ENCODE peak calls at places on chromosomes 2 and 18, in eight cellular contexts. One of them, this sample, is unnamed.
A peak's percentile ranks its signal among the peaks of the same experiment; 100 is the strongest.

GRCh38 chr18:70376914-70377258 is 88.0 kb downstream of the SOCS6 start:
- DNase-seq in A549: peak; percentile 96
- DNase-seq in tibial nerve: no peak
- DNase-seq in neural crest cell: no peak
- DNase-seq in endothelial cell: no peak
- DNase-seq in CD4-positive, alpha-beta T cell: no peak
- DNase-seq in epithelial cell of esophagus: no peak
- DNase-seq in HFFc6: no peak
- DNase-seq in this sample: no peak

GRCh38 chr2:170972508-170973224 is 43.6 kb downstream of the GORASP2 start:
- DNase-seq in neural crest cell: no peak
- DNase-seq in CD4-positive, alpha-beta T cell: no peak
- DNase-seq in HFFc6: peak; percentile 15
- DNase-seq in A549: no peak
- DNase-seq in endothelial cell: no peak
- DNase-seq in epithelial cell of esophagus: no peak
- DNase-seq in tibial nerve: no peak
- DNase-seq in this sample: no peak

GRCh38 chr2:224793961-224794360 is 77.8 kb upstream of the CCDC195 start:
- DNase-seq in neural crest cell: no peak
- DNase-seq in A549: no peak
- DNase-seq in HFFc6: peak; percentile 25
- DNase-seq in endothelial cell: no peak
- DNase-seq in epithelial cell of esophagus: no peak
- DNase-seq in CD4-positive, alpha-beta T cell: no peak
- DNase-seq in tibial nerve: peak; percentile 60
- DNase-seq in this sample: no peak

GRCh38 chr2:128271186-128271890 is 47.3 kb downstream of the HS6ST1 start:
- DNase-seq in endothelial cell: no peak
- DNase-seq in CD4-positive, alpha-beta T cell: no peak
- DNase-seq in A549: no peak
- DNase-seq in epithelial cell of esophagus: no peak
- DNase-seq in neural crest cell: no peak
- DNase-seq in tibial nerve: no peak
- DNase-seq in HFFc6: no peak
- DNase-seq in this sample: no peak

GRCh38 chr18:13381907-13382682 is 163.5 kb downstream of the LDLRAD4 start:
- DNase-seq in neural crest cell: no peak
- DNase-seq in epithelial cell of esophagus: no peak
- DNase-seq in HFFc6: no peak
- DNase-seq in endothelial cell: peak; percentile 23
- DNase-seq in tibial nerve: peak; percentile 55
- DNase-seq in CD4-positive, alpha-beta T cell: peak; percentile 58
- DNase-seq in A549: peak; percentile 4
- DNase-seq in this sample: no peak

GRCh38 chr18:55509631-55510372 is 78.2 kb downstream of the TCF4 start:
- DNase-seq in A549: no peak
- DNase-seq in epithelial cell of esophagus: peak; percentile 66
- DNase-seq in tibial nerve: no peak
- DNase-seq in neural crest cell: no peak
- DNase-seq in CD4-positive, alpha-beta T cell: no peak
- DNase-seq in endothelial cell: no peak
- DNase-seq in HFFc6: peak; percentile 88
- DNase-seq in this sample: no peak

GRCh38 chr2:40343904-40344303 is 108.0 kb downstream of the SLC8A1 start:
- DNase-seq in CD4-positive, alpha-beta T cell: no peak
- DNase-seq in A549: peak; percentile 13
- DNase-seq in endothelial cell: no peak
- DNase-seq in neural crest cell: no peak
- DNase-seq in tibial nerve: no peak
- DNase-seq in HFFc6: peak; percentile 70
- DNase-seq in epithelial cell of esophagus: peak; percentile 29
- DNase-seq in this sample: no peak

GRCh38 chr2:236644067-236644466 is 74.4 kb downstream of the ACKR3 start:
- DNase-seq in HFFc6: no peak
- DNase-seq in epithelial cell of esophagus: no peak
- DNase-seq in A549: no peak
- DNase-seq in neural crest cell: no peak
- DNase-seq in endothelial cell: no peak
- DNase-seq in tibial nerve: no peak
- DNase-seq in CD4-positive, alpha-beta T cell: no peak
- DNase-seq in this sample: peak; percentile 14

GRCh38 chr18:48949606-48950535 is 894 bp downstream of the SMAD7 start:
- DNase-seq in neural crest cell: peak; percentile 29
- DNase-seq in HFFc6: no peak
- DNase-seq in A549: peak; percentile 62
- DNase-seq in tibial nerve: no peak
- DNase-seq in endothelial cell: peak; percentile 55
- DNase-seq in CD4-positive, alpha-beta T cell: no peak
- DNase-seq in epithelial cell of esophagus: peak; percentile 62
- DNase-seq in this sample: no peak

GRCh38 chr2:233766416-233766815 is 6.3 kb downstream of the UGT1A1 start:
- DNase-seq in A549: no peak
- DNase-seq in epithelial cell of esophagus: no peak
- DNase-seq in HFFc6: no peak
- DNase-seq in endothelial cell: no peak
- DNase-seq in tibial nerve: no peak
- DNase-seq in CD4-positive, alpha-beta T cell: no peak
- DNase-seq in neural crest cell: no peak
- DNase-seq in this sample: no peak

GRCh38 chr18:77059294-77059916 is 73.2 kb downstream of the MBP start:
- DNase-seq in tibial nerve: peak; percentile 67
- DNase-seq in HFFc6: peak; percentile 61
- DNase-seq in A549: peak; percentile 80
- DNase-seq in endothelial cell: peak; percentile 59
- DNase-seq in CD4-positive, alpha-beta T cell: no peak
- DNase-seq in epithelial cell of esophagus: peak; percentile 73
- DNase-seq in neural crest cell: peak; percentile 50
- DNase-seq in this sample: no peak

GRCh38 chr18:45119888-45120287 is 439.2 kb downstream of the SETBP1 start:
- DNase-seq in tibial nerve: no peak
- DNase-seq in HFFc6: no peak
- DNase-seq in epithelial cell of esophagus: no peak
- DNase-seq in neural crest cell: no peak
- DNase-seq in endothelial cell: no peak
- DNase-seq in A549: no peak
- DNase-seq in CD4-positive, alpha-beta T cell: no peak
- DNase-seq in this sample: no peak

GRCh38 chr2:73117441-73117840 is 4.7 kb upstream of the RAB11FIP5 start:
- DNase-seq in neural crest cell: no peak
- DNase-seq in endothelial cell: no peak
- DNase-seq in HFFc6: peak; percentile 51
- DNase-seq in epithelial cell of esophagus: no peak
- DNase-seq in tibial nerve: no peak
- DNase-seq in A549: no peak
- DNase-seq in CD4-positive, alpha-beta T cell: no peak
- DNase-seq in this sample: no peak

GRCh38 chr2:64661770-64662169 is 8.1 kb upstream of the SERTAD2 start:
- DNase-seq in neural crest cell: no peak
- DNase-seq in CD4-positive, alpha-beta T cell: no peak
- DNase-seq in tibial nerve: no peak
- DNase-seq in A549: no peak
- DNase-seq in HFFc6: no peak
- DNase-seq in epithelial cell of esophagus: peak; percentile 40
- DNase-seq in endothelial cell: no peak
- DNase-seq in this sample: no peak
- TF ChIP-seq CTCF in neural crest cell: no peak
- TF ChIP-seq CTCF in CD4-positive, alpha-beta T cell: no peak
- TF ChIP-seq CTCF in tibial nerve: no peak
- TF ChIP-seq CTCF in A549: no peak
- TF ChIP-seq CTCF in HFFc6: peak; percentile 9
- TF ChIP-seq CTCF in epithelial cell of esophagus: no peak
- TF ChIP-seq CTCF in endothelial cell: no peak
- TF ChIP-seq CTCF in this sample: no peak

DNA sequence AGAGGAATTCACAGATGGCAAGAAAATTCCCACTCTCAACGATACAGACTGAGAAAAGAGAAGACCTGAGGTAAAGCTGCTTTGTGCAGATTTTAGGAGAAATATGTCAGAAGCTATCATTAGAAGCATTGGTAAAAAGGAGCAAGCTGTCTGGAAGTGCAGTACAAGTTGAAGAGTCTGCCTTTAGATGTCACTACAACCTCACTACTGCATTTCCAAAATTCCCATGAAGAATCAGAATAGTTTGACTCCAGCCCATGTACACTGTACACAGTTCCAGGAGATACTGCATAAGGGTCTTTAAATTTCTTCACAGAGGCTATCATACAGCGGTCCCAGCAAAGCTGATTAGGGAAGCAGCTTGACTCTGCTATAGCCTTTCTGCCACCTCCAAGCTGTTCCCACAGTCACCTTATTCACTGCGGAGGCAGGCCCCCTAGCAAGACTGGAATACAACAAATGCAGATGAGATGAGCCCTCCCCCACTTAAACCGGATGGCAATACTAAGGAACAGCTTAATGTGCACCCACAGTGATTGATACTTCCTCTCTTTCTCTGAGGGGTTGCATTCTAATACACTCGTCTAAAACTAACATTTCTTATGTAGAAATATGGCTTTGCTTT is 527.4 kb downstream of the TMEM182 start:
- DNase-seq in neural crest cell: no peak
- DNase-seq in epithelial cell of esophagus: no peak
- DNase-seq in A549: no peak
- DNase-seq in tibial nerve: no peak
- DNase-seq in endothelial cell: peak; percentile 15
- DNase-seq in CD4-positive, alpha-beta T cell: no peak
- DNase-seq in HFFc6: no peak
- DNase-seq in this sample: no peak
- TF ChIP-seq CTCF in neural crest cell: peak; percentile 47
- TF ChIP-seq CTCF in epithelial cell of esophagus: no peak
- TF ChIP-seq CTCF in A549: peak; percentile 5
- TF ChIP-seq CTCF in tibial nerve: no peak
- TF ChIP-seq CTCF in endothelial cell: no peak
- TF ChIP-seq CTCF in CD4-positive, alpha-beta T cell: no peak
- TF ChIP-seq CTCF in HFFc6: no peak
- TF ChIP-seq CTCF in this sample: no peak

DNA sequence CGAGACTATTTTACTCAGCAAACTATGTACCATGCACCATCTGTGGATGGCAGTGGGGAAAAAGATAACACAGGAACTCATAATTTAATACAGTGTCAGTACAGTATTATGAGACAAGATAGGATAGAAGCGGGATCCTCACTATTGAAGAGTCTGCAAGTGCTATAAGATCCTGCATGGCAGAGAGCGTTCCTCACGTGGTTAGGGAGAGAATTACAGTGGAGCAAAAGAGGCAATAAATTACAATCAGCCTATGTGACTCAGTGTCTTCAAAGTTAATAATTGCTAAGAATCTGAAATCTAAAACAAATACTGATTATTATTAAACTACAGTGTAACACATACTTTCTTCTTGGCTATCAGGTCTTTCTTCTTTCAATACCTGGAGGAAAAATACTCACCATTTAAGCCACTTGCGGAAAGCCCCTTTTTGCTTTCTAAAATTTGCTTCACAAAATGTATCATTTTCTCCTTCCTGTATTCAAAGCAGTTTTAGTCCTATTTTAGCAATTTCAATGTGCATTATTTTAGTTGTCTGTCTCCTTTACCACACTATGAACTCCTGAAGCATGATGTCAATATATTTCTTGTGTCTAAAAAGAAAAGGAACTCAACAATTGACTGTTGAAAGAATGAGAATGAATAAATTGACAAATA is 342.9 kb downstream of the SPAG16 start:
- DNase-seq in epithelial cell of esophagus: no peak
- DNase-seq in tibial nerve: no peak
- DNase-seq in HFFc6: no peak
- DNase-seq in CD4-positive, alpha-beta T cell: no peak
- DNase-seq in neural crest cell: no peak
- DNase-seq in A549: no peak
- DNase-seq in endothelial cell: no peak
- DNase-seq in this sample: no peak
- TF ChIP-seq CTCF in epithelial cell of esophagus: no peak
- TF ChIP-seq CTCF in tibial nerve: no peak
- TF ChIP-seq CTCF in HFFc6: no peak
- TF ChIP-seq CTCF in CD4-positive, alpha-beta T cell: no peak
- TF ChIP-seq CTCF in neural crest cell: no peak
- TF ChIP-seq CTCF in A549: no peak
- TF ChIP-seq CTCF in endothelial cell: no peak
- TF ChIP-seq CTCF in this sample: no peak

GRCh38 chr2:105787376-105788318 is 42.9 kb downstream of the NCK2 start:
- DNase-seq in A549: no peak
- DNase-seq in tibial nerve: no peak
- DNase-seq in epithelial cell of esophagus: no peak
- DNase-seq in CD4-positive, alpha-beta T cell: peak; percentile 65
- DNase-seq in HFFc6: no peak
- DNase-seq in endothelial cell: no peak
- DNase-seq in neural crest cell: no peak
- DNase-seq in this sample: no peak
- TF ChIP-seq CTCF in A549: no peak
- TF ChIP-seq CTCF in tibial nerve: no peak
- TF ChIP-seq CTCF in epithelial cell of esophagus: no peak
- TF ChIP-seq CTCF in CD4-positive, alpha-beta T cell: no peak
- TF ChIP-seq CTCF in HFFc6: no peak
- TF ChIP-seq CTCF in endothelial cell: no peak
- TF ChIP-seq CTCF in neural crest cell: no peak
- TF ChIP-seq CTCF in this sample: no peak

GRCh38 chr2:228699400-228699799 is 517.9 kb upstream of the SPHKAP start:
- DNase-seq in HFFc6: peak; percentile 40
- DNase-seq in tibial nerve: no peak
- DNase-seq in endothelial cell: no peak
- DNase-seq in CD4-positive, alpha-beta T cell: no peak
- DNase-seq in A549: no peak
- DNase-seq in neural crest cell: no peak
- DNase-seq in epithelial cell of esophagus: peak; percentile 14
- DNase-seq in this sample: no peak
- TF ChIP-seq CTCF in HFFc6: peak; percentile 67
- TF ChIP-seq CTCF in tibial nerve: no peak
- TF ChIP-seq CTCF in endothelial cell: no peak
- TF ChIP-seq CTCF in CD4-positive, alpha-beta T cell: no peak
- TF ChIP-seq CTCF in A549: no peak
- TF ChIP-seq CTCF in neural crest cell: no peak
- TF ChIP-seq CTCF in epithelial cell of esophagus: no peak
- TF ChIP-seq CTCF in this sample: no peak

GRCh38 chr2:19137433-19137832 is 221.0 kb downstream of the OSR1 start:
- DNase-seq in endothelial cell: no peak
- DNase-seq in A549: no peak
- DNase-seq in neural crest cell: no peak
- DNase-seq in epithelial cell of esophagus: no peak
- DNase-seq in CD4-positive, alpha-beta T cell: no peak
- DNase-seq in tibial nerve: no peak
- DNase-seq in HFFc6: no peak
- DNase-seq in this sample: no peak
- TF ChIP-seq CTCF in endothelial cell: no peak
- TF ChIP-seq CTCF in A549: no peak
- TF ChIP-seq CTCF in neural crest cell: no peak
- TF ChIP-seq CTCF in epithelial cell of esophagus: no peak
- TF ChIP-seq CTCF in CD4-positive, alpha-beta T cell: no peak
- TF ChIP-seq CTCF in tibial nerve: no peak
- TF ChIP-seq CTCF in HFFc6: peak; percentile 13
- TF ChIP-seq CTCF in this sample: no peak

This sample was measured in mesothelial cell of epicardium.